ENCODE peak calls at places on chromosomes 13 and 19, in eight cellular contexts. J is skeletal muscle cell, U is iPS DF 6.9, X is astrocyte, R is neural progenitor cell, H is right lobe of liver, G is body of pancreas, T is GM12865. I is an unnamed sample.

GRCh38 chr13:78576266-78576665 is 27.1 kb downstream of the POU4F1 start:
- DNase-seq in X (no peak), U (no peak), H (no peak), G (no peak), J (no peak), R (no peak), T (no peak), I (no peak)

GRCh38 chr13:40639226-40639681 is 27.2 kb downstream of the FOXO1 start:
- DNase-seq in R (no peak), H (no peak), J (no peak), U (no peak), X (no peak), G (peak; percentile 44), T (no peak), I (no peak)

GRCh38 chr19:52896431-52897148 is 845 bp downstream of the ZNF320 start:
- DNase-seq in J (no peak), T (peak; percentile 12), U (no peak), H (no peak), X (peak; percentile 5), G (peak; percentile 31), R (peak; percentile 41), I (no peak)

GRCh38 chr13:44302948-44303575 is 70.6 kb upstream of the SERP2 start:
- DNase-seq in G (no peak), X (peak; percentile 87), T (peak; percentile 15), H (no peak), U (no peak), J (peak; percentile 64), R (no peak), I (no peak)

GRCh38 chr13:101116826-101117225 is 299.5 kb downstream of the NALCN start:
- DNase-seq in X (no peak), R (peak; percentile 6), G (no peak), J (no peak), T (no peak), H (no peak), U (no peak), I (no peak)

GRCh38 chr13:37277435-37278144 is 172.1 kb upstream of the CSNK1A1L start:
- DNase-seq in X (peak; percentile 71), G (no peak), R (no peak), H (no peak), U (no peak), J (no peak), T (no peak), I (no peak)

GRCh38 chr13:42762917-42763316 is 18.5 kb upstream of the FAM216B start:
- DNase-seq in U (no peak), X (peak; percentile 85), J (peak; percentile 89), T (no peak), G (no peak), R (no peak), H (no peak), I (peak; percentile 10)

GRCh38 chr13:66689628-66690027 is 540.5 kb downstream of the PCDH9 start:
- DNase-seq in T (no peak), H (no peak), G (no peak), U (no peak), R (peak; percentile 19), X (peak; percentile 12), J (no peak), I (no peak)

GRCh38 chr19:45613926-45614725 is 12.1 kb upstream of the GPR4 start:
- DNase-seq in H (no peak), J (peak; percentile 75), G (peak; percentile 23), R (no peak), T (peak; percentile 88), U (no peak), X (peak; percentile 86), I (peak; percentile 92)

GRCh38 chr13:77316430-77316829 is 10.5 kb downstream of the MYCBP2 start:
- DNase-seq in G (no peak), X (no peak), R (no peak), T (no peak), J (no peak), U (no peak), H (no peak), I (no peak)

GRCh38 chr13:43760257-43760656 is 26.5 kb downstream of the ENOX1 start:
- DNase-seq in U (no peak), T (no peak), X (no peak), J (no peak), R (no peak), H (no peak), G (no peak), I (no peak)

DNA sequence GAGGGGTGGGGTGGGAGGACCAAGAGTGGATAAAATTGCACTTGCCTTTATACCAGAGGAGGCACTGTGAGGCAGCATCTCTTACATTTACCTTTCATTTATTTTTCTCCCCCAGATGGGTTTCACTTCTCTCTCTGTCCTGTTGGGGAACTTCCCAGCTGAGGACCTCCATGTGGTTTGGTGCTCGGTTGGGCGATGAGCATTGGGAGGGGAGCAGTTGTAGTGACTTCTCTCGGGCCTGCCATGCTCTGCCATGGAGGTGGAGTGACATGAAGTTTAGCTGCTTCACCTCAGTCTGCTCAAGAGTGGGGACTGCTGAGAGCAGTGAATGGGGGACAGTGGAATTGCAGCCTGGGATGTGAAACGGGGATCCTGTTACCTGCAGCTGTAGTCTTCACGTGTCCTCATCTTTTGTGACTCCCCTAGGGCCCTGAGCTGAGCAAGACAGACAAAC is 23.1 kb upstream of the CXCL17 start:
- DNase-seq in U (no peak), R (no peak), H (no peak), X (no peak), G (no peak), T (peak; percentile 82), J (no peak), I (no peak)
- H3K4me3 ChIP-seq in U (no peak overlapping the region), R (no peak overlapping the region), H (no peak overlapping the region), X (no peak overlapping the region), G (no peak overlapping the region), T (no peak overlapping the region), J (no peak overlapping the region), I (no peak overlapping the region)

DNA sequence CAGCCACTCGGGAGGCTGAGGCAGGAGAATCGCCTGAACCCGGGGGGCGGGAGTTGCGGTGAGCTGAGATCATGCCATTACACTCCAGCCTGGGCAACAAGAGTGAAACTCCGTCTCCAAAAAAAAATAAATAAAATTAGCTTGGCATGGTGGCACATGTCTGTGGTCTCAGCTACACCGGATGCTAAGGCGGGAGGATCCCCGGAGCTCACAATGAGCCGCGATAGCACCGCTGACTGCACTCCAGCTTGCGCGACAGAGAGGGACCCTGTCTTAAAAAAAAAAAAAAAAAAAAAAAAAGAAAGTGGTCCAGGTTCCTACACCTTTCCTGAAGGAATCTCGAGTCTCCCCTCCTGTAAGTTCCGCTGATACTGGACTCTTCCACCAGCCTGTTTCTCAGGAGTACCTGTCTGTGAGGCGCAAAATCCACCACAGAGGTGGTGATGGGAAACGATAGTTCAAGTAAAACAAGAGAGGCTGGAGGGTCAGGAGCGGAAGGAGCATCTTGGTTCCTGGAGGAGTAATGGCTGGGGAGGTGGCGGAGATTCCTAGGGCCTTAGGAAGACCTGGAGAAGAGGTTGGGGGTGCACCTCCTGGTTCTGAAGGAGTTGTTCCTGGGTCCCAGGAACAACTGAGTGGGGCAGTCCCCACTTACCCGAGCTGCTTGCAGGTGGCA is 468 bp downstream of the FUT1 start:
- DNase-seq in R (peak; percentile 46), J (no peak), G (no peak), H (no peak), X (no peak), T (no peak), U (no peak), I (no peak)
- H3K4me3 ChIP-seq in R (peak overlapping the region; percentile 87), J (peak overlapping the region; percentile 34), G (peak overlapping the region; percentile 28), H (peak overlapping the region; percentile 35), X (peak overlapping the region; percentile 33), T (no peak overlapping the region), U (peak overlapping the region; percentile 70), I (peak overlapping the region; percentile 49)

GRCh38 chr13:113219311-113219940 is 10.0 kb downstream of the CUL4A start:
- DNase-seq in G (no peak), X (no peak), R (no peak), T (no peak), H (no peak), U (no peak), J (no peak), I (no peak)
- H3K4me3 ChIP-seq in G (no peak overlapping the region), X (no peak overlapping the region), R (no peak overlapping the region), T (no peak overlapping the region), H (no peak overlapping the region), U (no peak overlapping the region), J (no peak overlapping the region), I (no peak overlapping the region)

GRCh38 chr13:23183292-23183691 is 2.5 kb downstream of the SGCG start:
- DNase-seq in X (no peak), U (no peak), T (no peak), H (no peak), R (no peak), J (no peak), G (no peak), I (no peak)
- H3K4me3 ChIP-seq in X (no peak overlapping the region), U (no peak overlapping the region), T (no peak overlapping the region), H (no peak overlapping the region), R (no peak overlapping the region), J (no peak overlapping the region), G (no peak overlapping the region), I (no peak overlapping the region)

DNA sequence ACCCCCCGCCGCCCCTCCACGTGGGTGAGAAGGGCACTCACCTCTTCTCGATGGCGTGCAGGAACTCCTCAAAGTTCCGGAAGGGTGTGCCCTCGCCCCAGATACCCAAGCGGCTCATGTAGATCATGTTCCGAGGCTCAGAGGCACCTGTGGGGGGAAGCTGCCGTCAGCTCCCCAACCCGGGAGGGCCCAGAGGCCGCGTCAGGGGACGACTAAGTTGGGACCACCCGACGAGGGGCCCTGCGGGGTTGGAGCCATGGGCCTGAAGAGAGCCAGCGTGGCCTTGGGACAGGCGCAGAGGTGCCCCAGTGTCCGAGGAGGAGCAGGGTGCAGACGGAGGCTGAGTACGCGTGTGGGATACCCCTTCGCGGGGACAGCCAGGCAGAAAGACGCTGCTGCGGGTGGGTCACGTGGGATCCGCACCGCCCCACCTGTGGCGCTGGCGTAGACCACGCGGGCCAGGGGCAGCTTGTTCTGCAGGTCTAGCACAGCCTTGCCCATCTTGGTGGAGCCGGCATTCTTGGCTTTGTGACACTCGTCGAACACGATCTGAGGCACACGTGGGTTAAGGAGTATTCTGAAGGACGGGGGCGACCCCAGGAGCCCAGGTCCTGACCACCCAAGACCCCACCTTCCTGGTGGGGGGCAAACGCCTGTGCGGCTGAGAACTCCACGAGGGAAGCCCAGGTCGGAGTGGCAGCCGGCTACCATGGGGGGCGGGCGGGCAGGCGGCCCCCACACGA is 15.9 kb downstream of the GPX4 start:
- DNase-seq in G (no peak), J (no peak), X (no peak), T (no peak), H (no peak), U (no peak), R (no peak), I (no peak)
- H3K4me3 ChIP-seq in G (no peak overlapping the region), J (no peak overlapping the region), X (no peak overlapping the region), T (no peak overlapping the region), H (no peak overlapping the region), U (no peak overlapping the region), R (no peak overlapping the region), I (no peak overlapping the region)

GRCh38 chr13:96089749-96090239 is at the start of gene HS6ST3:
- DNase-seq in G (peak; percentile 85), H (peak; percentile 64), T (peak; percentile 38), U (no peak), R (peak; percentile 75), J (no peak), X (no peak), I (no peak)
- H3K4me3 ChIP-seq in G (no peak within 1 kb of the TSS), H (peak within 1 kb of the TSS; percentile 49), T (peak within 1 kb of the TSS; percentile 46), U (peak within 1 kb of the TSS; percentile 86), R (peak within 1 kb of the TSS; percentile 69), J (peak within 1 kb of the TSS; percentile 59), X (peak within 1 kb of the TSS; percentile 59), I (peak within 1 kb of the TSS; percentile 57)

GRCh38 chr19:8654591-8655339 is 24.3 kb downstream of the NFILZ start:
- DNase-seq in G (peak; percentile 34), H (peak; percentile 70), J (no peak), X (no peak), U (peak; percentile 47), T (peak; percentile 59), R (peak; percentile 82), I (no peak)
- H3K4me3 ChIP-seq in G (no peak overlapping the region), H (no peak overlapping the region), J (no peak overlapping the region), X (no peak overlapping the region), U (no peak overlapping the region), T (no peak overlapping the region), R (no peak overlapping the region), I (no peak overlapping the region)

I was measured in kidney epithelial cell.